ENCODE peak calls at places on chromosomes 12 and 14, in six cellular contexts. V, L, M, J, Q and B are unnamed samples.

GRCh38 chr12:129381717-129382116 is 522.1 kb downstream of the TMEM132D start:
- DNase-seq in Q (no peak), M (no peak), V (no peak), L (no peak), J (no peak), B (no peak)

GRCh38 chr14:74531467-74531866 is 37.9 kb downstream of the ISCA2 start:
- DNase-seq in V (peak; percentile 86), L (no peak), M (no peak), J (no peak), Q (no peak), B (no peak)

GRCh38 chr12:116455540-116456306 is 103.5 kb upstream of the MAP1LC3B2 start:
- DNase-seq in Q (peak; percentile 19), V (no peak), L (no peak), M (no peak), J (peak; percentile 11), B (no peak)

GRCh38 chr14:23356036-23356435 is 3.3 kb upstream of the SLC22A17 start:
- DNase-seq in M (no peak), J (no peak), Q (no peak), V (peak; percentile 12), L (no peak), B (no peak)

GRCh38 chr12:51527872-51528271 is 63.2 kb upstream of the SCN8A start:
- DNase-seq in M (no peak), J (no peak), V (no peak), Q (no peak), L (no peak), B (no peak)

GRCh38 chr12:131282292-131283080 is 328.8 kb downstream of the ADGRD1 start:
- DNase-seq in L (no peak), Q (no peak), J (no peak), M (no peak), V (no peak), B (no peak)

GRCh38 chr12:22684526-22685118 is 59.7 kb downstream of the ETNK1 start:
- DNase-seq in M (no peak), V (peak; percentile 7), L (no peak), J (peak; percentile 42), Q (no peak), B (no peak)

GRCh38 chr12:52307836-52308806 is 13.1 kb downstream of the KRT83 start:
- DNase-seq in V (peak; percentile 91), J (no peak), L (peak; percentile 39), Q (peak; percentile 69), M (peak; percentile 29), B (no peak)

GRCh38 chr12:49227701-49228100 is 37.2 kb upstream of the TUBA1C start:
- DNase-seq in V (no peak), J (no peak), M (no peak), L (no peak), Q (no peak), B (no peak)

GRCh38 chr14:85934886-85935254 is 404.9 kb downstream of the FLRT2 start:
- DNase-seq in M (no peak), J (peak; percentile 49), Q (no peak), V (no peak), L (no peak), B (no peak)

GRCh38 chr12:47267571-47267970 is 187.8 kb upstream of the AMIGO2 start:
- DNase-seq in L (no peak), M (no peak), Q (no peak), V (no peak), J (no peak), B (no peak)

GRCh38 chr12:130486891-130487416 is 149.3 kb downstream of the PIWIL1 start:
- DNase-seq in L (no peak), Q (no peak), V (no peak), J (no peak), M (no peak), B (no peak)

GRCh38 chr14:95523051-95523817 is 6.8 kb upstream of the SYNE3 start:
- DNase-seq in V (no peak), M (peak; percentile 63), L (no peak), Q (no peak), J (no peak), B (no peak)

GRCh38 chr12:53493610-53494391 is 5.5 kb downstream of the MAP3K12 start:
- DNase-seq in J (no peak), Q (no peak), V (no peak), M (no peak), L (no peak), B (no peak)

GRCh38 chr12:109302358-109302757 is 6.7 kb downstream of the FOXN4 start:
- DNase-seq in L (no peak), M (no peak), V (peak; percentile 39), Q (no peak), J (peak; percentile 13), B (no peak)

GRCh38 chr14:86787782-86788181 is 1205.2 kb downstream of the GALC start:
- DNase-seq in V (no peak), J (no peak), M (no peak), L (no peak), Q (no peak), B (no peak)

GRCh38 chr12:3252416-3252815 is 175.2 kb downstream of the TSPAN9 start:
- DNase-seq in M (no peak), Q (no peak), L (no peak), J (no peak), V (no peak), B (no peak)

GRCh38 chr14:63759454-63759853 is 31.6 kb upstream of the SGPP1 start:
- DNase-seq in Q (no peak), L (no peak), J (no peak), M (no peak), V (no peak), B (no peak)

GRCh38 chr12:8771072-8771471 is 51.3 kb upstream of the A2ML1 start:
- DNase-seq in V (no peak), M (no peak), J (no peak), Q (no peak), L (no peak), B (no peak)

GRCh38 chr14:104389326-104390220 is 190.0 kb upstream of the C14orf180 start:
- DNase-seq in J (no peak), L (peak; percentile 8), Q (no peak), V (peak; percentile 54), M (no peak), B (no peak)

GRCh38 chr14:64763801-64764511 is 59.7 kb downstream of the PLEKHG3 start:
- DNase-seq in L (no peak), Q (no peak), V (peak; percentile 66), M (no peak), J (no peak), B (no peak)

GRCh38 chr12:47964102-47964723 is 817 bp downstream of the TMEM106C start:
- DNase-seq in M (peak; percentile 19), L (no peak), Q (no peak), J (no peak), V (peak; percentile 64), B (no peak)

GRCh38 chr12:32106153-32106516 is 512 bp upstream of the BICD1 start:
- DNase-seq in V (no peak), Q (no peak), M (no peak), L (no peak), J (no peak), B (no peak)

GRCh38 chr12:76080729-76081415 is 3.6 kb downstream of the NAP1L1 start:
- DNase-seq in L (no peak), Q (no peak), M (peak; percentile 19), V (peak; percentile 38), J (no peak), B (no peak)

GRCh38 chr14:32513571-32514009 is 184.5 kb downstream of the AKAP6 start:
- DNase-seq in Q (no peak), L (no peak), V (no peak), M (no peak), J (peak; percentile 13), B (no peak)

GRCh38 chr14:26173581-26173980 is 424.3 kb downstream of the NOVA1 start:
- DNase-seq in V (no peak), J (no peak), M (no peak), Q (no peak), L (no peak), B (no peak)